ENCODE peak calls at places on chromosomes 3 and 15, in seven cellular contexts. T, O, F, B, P, U and H are unnamed samples.

GRCh38 chr15:56683925-56684324 is 49.4 kb downstream of the ZNF280D start:
- DNase-seq in T (no peak), O (no peak), F (no peak), B (no peak), P (no peak), U (no peak), H (no peak)

GRCh38 chr3:131200636-131201199 is 174.0 kb downstream of the NEK11 start:
- DNase-seq in T (no peak), O (no peak), F (no peak), B (no peak), P (no peak), U (no peak), H (no peak)

GRCh38 chr3:187624588-187624987 is 45.6 kb downstream of the SST start:
- DNase-seq in T (no peak), O (no peak), F (no peak), B (peak; percentile 31), P (no peak), U (no peak), H (no peak)

GRCh38 chr15:75928680-75929608 is 25.3 kb downstream of the FBXO22 start:
- DNase-seq in T (peak; percentile 61), O (no peak), F (peak; percentile 38), B (peak; percentile 70), P (no peak), U (peak; percentile 40), H (peak; percentile 29)

GRCh38 chr15:52148409-52148808 is 35.8 kb upstream of the BCL2L10 start:
- DNase-seq in T (no peak), O (no peak), F (no peak), B (no peak), P (no peak), U (no peak), H (peak; percentile 27)

GRCh38 chr3:10757021-10757820 is 58.8 kb upstream of the SLC6A11 start:
- DNase-seq in T (no peak), O (no peak), F (peak; percentile 43), B (peak; percentile 10), P (no peak), U (peak; percentile 65), H (no peak)

GRCh38 chr3:150299221-150299620 is 108.9 kb upstream of the TSC22D2 start:
- DNase-seq in T (no peak), O (no peak), F (no peak), B (peak; percentile 81), P (no peak), U (no peak), H (peak; percentile 15)

GRCh38 chr3:99949956-99950670 is 132.5 kb downstream of the CMSS1 start:
- DNase-seq in T (no peak), O (no peak), F (no peak), B (no peak), P (no peak), U (no peak), H (no peak)

GRCh38 chr3:170989100-170989648 is 37.3 kb downstream of the SLC2A2 start:
- DNase-seq in T (no peak), O (no peak), F (no peak), B (no peak), P (no peak), U (no peak), H (no peak)

DNA sequence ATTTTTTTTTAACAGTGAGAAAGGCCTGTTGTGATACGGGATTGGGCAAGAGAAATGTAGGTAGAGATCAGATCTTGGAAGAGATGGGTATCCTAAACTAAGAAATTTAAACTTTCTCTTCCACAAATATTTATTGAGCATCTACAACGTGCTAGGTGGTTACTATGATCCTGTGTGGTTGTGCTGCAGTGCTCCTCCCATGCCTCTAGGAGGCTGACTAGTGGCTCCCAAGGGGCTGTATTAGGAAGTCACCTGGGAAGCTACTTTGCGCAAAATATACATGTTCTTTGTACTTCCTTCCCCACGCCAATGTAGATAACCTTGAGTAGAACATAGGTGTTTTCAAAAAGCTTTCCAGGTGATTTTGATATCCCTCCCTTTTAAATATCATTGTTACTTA is 27.2 kb downstream of the USP3 start:
- DNase-seq in T (no peak), O (no peak), F (peak; percentile 30), B (no peak), P (no peak), U (no peak), H (no peak)
- TF ChIP-seq CTCF in T (no peak), O (peak; percentile 26), F (no peak), B (peak; percentile 47), P (peak; percentile 19), U (peak; percentile 50), H (peak; percentile 24)

DNA sequence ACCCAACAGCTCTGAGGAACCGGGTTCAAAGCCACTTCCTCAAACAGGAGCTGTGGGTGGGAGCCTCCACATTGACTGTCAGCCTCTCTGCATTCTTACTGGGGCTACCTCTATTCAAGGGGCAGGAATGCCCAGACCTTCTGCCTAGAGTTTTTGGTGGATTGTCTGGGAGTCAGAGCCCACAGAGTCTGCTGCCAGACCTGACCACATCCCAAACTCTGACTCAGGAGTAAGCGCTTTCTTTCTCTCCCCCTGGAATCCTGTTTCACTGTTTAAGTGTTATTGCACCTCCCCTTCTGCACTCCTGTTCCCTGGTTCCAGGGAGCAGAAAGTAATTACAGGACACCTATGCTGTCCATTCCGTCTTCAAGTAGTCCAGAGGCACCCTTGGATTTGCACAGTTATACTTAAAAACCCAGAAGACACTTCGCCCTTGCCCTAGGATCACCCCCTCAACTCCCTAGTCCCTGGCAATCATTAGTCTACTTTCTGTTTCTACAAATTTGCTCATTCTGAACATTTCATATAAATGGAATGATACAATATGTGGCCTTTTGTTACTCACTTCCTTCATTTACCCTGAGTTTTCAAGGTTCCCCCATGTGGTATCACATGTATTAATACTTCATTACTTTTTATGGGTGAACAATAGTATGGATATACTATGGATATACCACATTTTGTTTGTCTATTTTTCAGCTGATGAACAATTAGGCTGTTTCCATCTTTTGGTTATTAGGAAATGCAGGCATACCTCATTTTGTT is 37.9 kb upstream of the TJP1 start:
- DNase-seq in T (no peak), O (peak; percentile 55), F (no peak), B (peak; percentile 68), P (no peak), U (peak; percentile 74), H (peak; percentile 48)
- H3K4me3 ChIP-seq in T (no peak overlapping the region), O (no peak overlapping the region), F (no peak overlapping the region), B (no peak overlapping the region), P (no peak overlapping the region), U (no peak overlapping the region), H (no peak overlapping the region)

GRCh38 chr15:65085990-65086679 is 9.6 kb downstream of the KBTBD13 start:
- DNase-seq in T (peak; percentile 35), O (no peak), F (peak; percentile 71), B (peak; percentile 26), P (no peak), U (peak; percentile 37), H (no peak)
- TF ChIP-seq CTCF in T (no peak), O (peak; percentile 65), F (peak; percentile 56), B (peak; percentile 61), P (peak; percentile 51), U (peak; percentile 56), H (peak; percentile 49)

DNA sequence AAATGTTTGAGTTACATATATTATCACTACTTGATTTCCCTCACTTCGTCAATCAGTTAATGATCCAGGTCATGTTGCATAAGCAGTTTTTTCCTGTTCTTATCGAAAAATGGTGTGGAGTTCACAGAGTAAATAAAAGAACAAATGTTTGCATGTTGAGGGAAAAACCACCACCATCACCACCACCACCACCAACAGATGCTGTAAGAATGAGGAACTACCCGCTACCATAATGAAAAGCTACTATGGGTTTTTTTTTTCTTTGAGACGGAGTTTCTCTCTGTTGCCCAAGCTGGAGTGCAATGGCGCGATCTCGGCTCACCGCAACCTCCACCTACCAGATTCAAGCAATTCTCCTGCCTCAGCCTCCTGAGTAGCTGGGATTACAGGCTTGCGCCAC is 27.6 kb downstream of the RUBCN start:
- DNase-seq in T (no peak), O (no peak), F (no peak), B (no peak), P (no peak), U (no peak), H (no peak)
- H3K4me3 ChIP-seq in T (no peak overlapping the region), O (no peak overlapping the region), F (no peak overlapping the region), B (no peak overlapping the region), P (no peak overlapping the region), U (no peak overlapping the region), H (no peak overlapping the region)